ENCODE peak calls at places on chromosomes 7 and 10, in ten cellular contexts. Q, T, D, R, P, G, Z, X, V and J are unnamed samples.
A peak's percentile ranks its signal among the peaks of the same experiment; 100 is the strongest.

GRCh38 chr7:146902728-146903127 is 786.1 kb downstream of the CNTNAP2 start:
- DNase-seq in Q (no peak), T (no peak), D (no peak), R (no peak), P (no peak), G (no peak), Z (no peak), X (no peak), V (no peak), J (no peak)

GRCh38 chr10:182441-183201 is 47.4 kb downstream of the ZMYND11 start:
- DNase-seq in Q (no peak), T (no peak), D (no peak), R (no peak), P (no peak), G (no peak), Z (no peak), X (no peak), V (peak; percentile 90), J (no peak)

GRCh38 chr10:24938525-24938924 is 13.9 kb downstream of the PRTFDC1 start:
- DNase-seq in Q (no peak), T (no peak), D (no peak), R (no peak), P (no peak), G (no peak), Z (no peak), X (no peak), V (no peak), J (no peak)

GRCh38 chr7:56091591-56091990 is 1.2 kb downstream of the PHKG1 start:
- DNase-seq in Q (peak; percentile 24), T (peak; percentile 15), D (no peak), R (no peak), P (no peak), G (no peak), Z (no peak), X (no peak), V (no peak), J (no peak)

GRCh38 chr7:94444808-94445207 is 50.1 kb downstream of the COL1A2 start:
- DNase-seq in Q (no peak), T (no peak), D (no peak), R (no peak), P (no peak), G (no peak), Z (no peak), X (no peak), V (no peak), J (no peak)

GRCh38 chr10:53022663-53023088 is 250.1 kb upstream of the MBL2 start:
- DNase-seq in Q (no peak), T (no peak), D (no peak), R (no peak), P (no peak), G (no peak), Z (no peak), X (no peak), V (no peak), J (no peak)

GRCh38 chr7:73354787-73355186 is 26.8 kb downstream of the FKBP6 start:
- DNase-seq in Q (no peak), T (no peak), D (no peak), R (peak; percentile 55), P (no peak), G (no peak), Z (no peak), X (no peak), V (no peak), J (no peak)

GRCh38 chr7:24587853-24588252 is 14.6 kb downstream of the PALS2 start:
- DNase-seq in Q (no peak), T (no peak), D (no peak), R (no peak), P (no peak), G (no peak), Z (no peak), X (no peak), V (peak; percentile 8), J (peak; percentile 49)

GRCh38 chr7:43648725-43649406 is 66.0 kb downstream of the STK17A start:
- DNase-seq in Q (peak; percentile 68), T (no peak), D (no peak), R (peak; percentile 91), P (no peak), G (no peak), Z (no peak), X (peak; percentile 97), V (peak; percentile 70), J (peak; percentile 93)

GRCh38 chr7:43647772-43648643 is 65.1 kb downstream of the STK17A start:
- DNase-seq in Q (peak; percentile 59), T (peak; percentile 82), D (peak; percentile 71), R (peak; percentile 89), P (peak; percentile 67), G (peak; percentile 60), Z (peak; percentile 66), X (peak; percentile 85), V (peak; percentile 98), J (peak; percentile 71)

GRCh38 chr7:43645699-43646226 is 62.9 kb downstream of the STK17A start:
- DNase-seq in Q (no peak), T (no peak), D (no peak), R (no peak), P (no peak), G (no peak), Z (no peak), X (no peak), V (no peak), J (no peak)

GRCh38 chr7:43646603-43647313 is 63.9 kb downstream of the STK17A start:
- DNase-seq in Q (no peak), T (no peak), D (no peak), R (no peak), P (no peak), G (no peak), Z (no peak), X (no peak), V (no peak), J (no peak)

DNA sequence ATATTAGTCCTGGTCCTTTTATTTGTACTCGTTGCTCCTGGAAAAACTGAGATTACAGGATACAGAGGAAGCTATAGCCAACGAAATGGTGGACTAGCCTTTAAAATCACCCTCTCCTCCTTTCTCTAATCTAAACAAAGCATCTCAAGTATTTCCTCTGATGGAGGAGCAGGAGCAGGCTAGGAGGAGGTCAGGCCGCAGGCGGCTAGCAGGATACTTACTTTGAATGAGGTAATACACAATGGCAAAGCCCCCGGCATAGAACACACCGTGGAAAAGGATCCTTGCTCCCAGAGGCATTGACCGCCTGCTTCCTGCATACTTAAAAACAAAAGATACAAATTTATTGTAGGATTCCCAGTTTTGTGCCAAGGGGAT is 64.4 kb downstream of the STK17A start:
- DNase-seq in Q (no peak), T (no peak), D (no peak), R (no peak), P (no peak), G (no peak), Z (no peak), X (no peak), V (peak; percentile 98), J (no peak)
- H3K4me3 ChIP-seq in Q (no peak overlapping the region), T (no peak overlapping the region), D (no peak overlapping the region), R (no peak overlapping the region), P (no peak overlapping the region), G (no peak overlapping the region), Z (no peak overlapping the region), X (peak overlapping the region; percentile 58), V (no peak overlapping the region), J (no peak overlapping the region)

GRCh38 chr7:65373608-65374351 is at the start of gene ZNF92:
- DNase-seq in Q (peak; percentile 98), T (peak; percentile 96), D (peak; percentile 98), R (peak; percentile 97), P (peak; percentile 93), G (peak; percentile 99), Z (peak; percentile 95), X (peak; percentile 96), V (peak; percentile 99), J (peak; percentile 98)
- TF ChIP-seq POLR2A in Q (peak; percentile 95), T (peak; percentile 88), D (peak; percentile 92), R (peak; percentile 90), P (peak; percentile 81), G (peak; percentile 68), Z (peak; percentile 93), X (peak; percentile 98), V (peak; percentile 94), J (peak; percentile 98)

GRCh38 chr10:73169320-73169719 is 1.4 kb downstream of the FAM149B1 start:
- DNase-seq in Q (no peak), T (no peak), D (no peak), R (no peak), P (no peak), G (no peak), Z (no peak), X (no peak), V (no peak), J (no peak)

GRCh38 chr10:73168486-73168844 is 546 bp downstream of the FAM149B1 start:
- DNase-seq in Q (no peak), T (no peak), D (no peak), R (no peak), P (no peak), G (no peak), Z (peak; percentile 68), X (no peak), V (no peak), J (no peak)

GRCh38 chr10:73163096-73163495 is 4.7 kb downstream of the ECD start:
- DNase-seq in Q (no peak), T (no peak), D (no peak), R (no peak), P (no peak), G (no peak), Z (no peak), X (no peak), V (no peak), J (no peak)

GRCh38 chr10:73166972-73167371 is 836 bp downstream of the ECD start:
- DNase-seq in Q (no peak), T (no peak), D (no peak), R (no peak), P (no peak), G (no peak), Z (no peak), X (no peak), V (no peak), J (no peak)

DNA sequence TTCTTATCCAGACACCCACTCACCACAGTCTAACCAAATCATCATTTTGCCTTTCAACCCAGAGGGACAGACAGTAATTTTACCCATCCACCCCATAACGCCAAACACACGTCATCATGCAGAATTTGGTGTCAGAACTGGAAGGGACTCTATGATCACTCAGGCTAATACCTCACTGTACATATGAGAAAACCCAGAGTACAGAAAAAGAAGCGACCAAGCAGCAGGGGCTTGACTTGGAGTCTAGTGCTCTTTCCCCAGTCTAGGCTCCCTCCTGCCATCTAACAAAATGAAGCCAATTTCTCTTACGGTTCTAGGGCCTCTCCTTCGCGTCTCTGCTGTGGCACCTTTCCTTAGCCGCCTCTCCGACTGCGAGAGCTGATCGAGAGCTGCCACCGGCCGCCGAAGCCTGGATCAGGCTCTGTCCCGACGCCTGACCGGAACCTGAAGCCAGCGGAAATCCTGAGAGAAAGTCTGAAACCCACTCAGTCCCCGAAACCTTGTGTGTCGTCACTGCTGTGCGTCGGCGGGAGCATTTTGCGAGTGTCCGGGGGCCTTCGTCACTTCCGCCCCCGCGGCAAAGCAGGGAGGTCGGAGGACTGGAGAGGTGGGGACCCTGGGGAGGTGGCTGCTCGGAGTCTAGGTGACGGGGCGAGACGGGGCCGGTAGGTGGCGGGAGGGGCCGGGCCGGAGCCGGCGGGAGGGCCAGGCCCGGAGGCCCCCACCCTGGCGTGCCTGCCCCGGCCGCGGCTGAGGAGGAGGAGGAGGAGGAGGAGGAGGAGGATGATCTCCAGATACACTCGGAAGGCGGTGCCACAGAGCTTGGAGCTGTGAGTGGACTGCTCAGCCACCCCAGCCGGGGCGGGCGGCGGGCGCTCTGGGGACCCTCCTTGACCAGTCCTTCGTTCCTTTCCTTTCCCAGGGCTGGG is at the start of the genes ECD and FAM149B1:
- DNase-seq in Q (peak; percentile 95), T (peak; percentile 94), D (peak; percentile 93), R (peak; percentile 97), P (peak; percentile 95), G (peak; percentile 91), Z (peak; percentile 89), X (peak; percentile 79), V (peak; percentile 98), J (peak; percentile 94)
- TF ChIP-seq CTCF in Q (no peak), T (peak; percentile 36), D (no peak), R (peak; percentile 37), P (peak; percentile 21), G (no peak), Z (no peak), X (peak; percentile 30), V (no peak), J (peak; percentile 16)

GRCh38 chr10:93072713-93073538 is 767 bp upstream of the CYP26A1 start:
- DNase-seq in Q (no peak), T (no peak), D (no peak), R (no peak), P (no peak), G (no peak), Z (no peak), X (no peak), V (no peak), J (no peak)
- H3K4me3 ChIP-seq in Q (peak overlapping the region; percentile 22), T (peak overlapping the region; percentile 33), D (peak overlapping the region; percentile 42), R (peak overlapping the region; percentile 47), P (peak overlapping the region; percentile 5), G (peak overlapping the region; percentile 27), Z (peak overlapping the region; percentile 61), X (peak overlapping the region; percentile 55), V (peak overlapping the region; percentile 24), J (peak overlapping the region; percentile 46)